ENCODE peak calls at places on chromosomes 2 and 18, in nine cellular contexts. T is IMR-90, X is A549, Z is body of pancreas, G is adrenal gland, J is prostate gland, P is tibial nerve, E is esophagus squamous epithelium, A is vagina. Q is an unnamed sample.

GRCh38 chr2:85537600-85538506 is 1.1 kb upstream of the MAT2A start:
- DNase-seq in T (no peak), X (peak; percentile 37), Z (peak; percentile 62), G (peak; percentile 70), J (peak; percentile 75), P (peak; percentile 47), E (no peak), A (no peak), Q (peak; percentile 65)

GRCh38 chr2:229660951-229661350 is 53.4 kb downstream of the DNER start:
- DNase-seq in T (no peak), X (no peak), Z (no peak), G (no peak), J (no peak), P (no peak), E (no peak), A (no peak), Q (no peak)

GRCh38 chr18:65751145-65752085 is 603 bp downstream of the CDH7 start:
- DNase-seq in T (no peak), X (no peak), Z (no peak), G (no peak), J (peak; percentile 15), P (no peak), E (no peak), A (no peak), Q (no peak)

GRCh38 chr18:74906189-74906588 is 302.8 kb downstream of the PTGR3 start:
- DNase-seq in T (peak; percentile 96), X (no peak), Z (no peak), G (no peak), J (no peak), P (no peak), E (no peak), A (no peak), Q (no peak)

GRCh38 chr18:75482880-75483279 is 55.4 kb upstream of the SMIM21 start:
- DNase-seq in T (peak; percentile 81), X (no peak), Z (no peak), G (no peak), J (no peak), P (no peak), E (no peak), A (no peak), Q (no peak)

GRCh38 chr2:175275499-175275898 is 94.0 kb upstream of the ATP5MC3 start:
- DNase-seq in T (no peak), X (no peak), Z (no peak), G (no peak), J (no peak), P (no peak), E (no peak), A (no peak), Q (no peak)

GRCh38 chr2:25473758-25474335 is 132.1 kb upstream of the DNMT3A start:
- DNase-seq in T (no peak), X (no peak), Z (peak; percentile 40), G (peak; percentile 29), J (no peak), P (no peak), E (no peak), A (no peak), Q (no peak)

GRCh38 chr18:30903566-30903965 is 139.0 kb downstream of the DSC3 start:
- DNase-seq in T (no peak), X (no peak), Z (no peak), G (no peak), J (no peak), P (no peak), E (no peak), A (no peak), Q (no peak)

GRCh38 chr2:65802298-65802942 is 370.0 kb upstream of the SPRED2 start:
- DNase-seq in T (no peak), X (no peak), Z (no peak), G (no peak), J (no peak), P (no peak), E (no peak), A (no peak), Q (no peak)

DNA sequence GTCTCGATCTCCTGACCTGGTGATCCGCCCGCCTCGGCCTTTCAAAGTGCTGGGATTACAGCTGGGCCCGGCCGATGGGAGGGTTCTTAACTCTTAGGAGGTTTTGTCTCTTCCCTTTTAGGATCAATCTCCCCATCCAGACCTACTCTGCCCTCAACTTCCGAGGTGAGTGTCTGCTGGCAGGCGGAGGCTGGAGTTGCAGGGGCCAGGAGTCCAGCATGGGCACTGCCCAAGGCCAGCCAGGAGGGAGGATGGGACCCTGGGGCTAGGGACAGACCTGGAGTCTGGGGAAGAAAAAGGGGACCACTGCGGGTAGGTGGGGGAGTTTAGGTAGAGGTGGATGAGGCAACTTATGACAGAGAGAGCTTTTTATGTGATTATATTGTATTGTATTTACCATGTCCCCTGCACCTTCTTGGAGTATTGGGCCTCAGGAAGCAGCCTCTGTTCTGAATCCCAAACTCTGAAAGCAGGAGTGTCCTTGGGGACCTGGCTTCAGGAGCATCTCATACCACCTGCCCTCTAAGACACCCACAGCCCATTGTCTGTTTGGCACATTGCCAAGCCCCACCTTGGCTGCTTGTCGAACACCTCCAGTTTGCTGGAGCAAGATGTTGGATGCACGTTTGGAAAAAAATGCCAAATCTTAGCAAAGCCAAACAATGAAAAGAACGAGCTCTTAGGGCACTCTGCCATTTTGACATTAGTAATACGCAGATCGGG is 5.6 kb downstream of the DES start:
- DNase-seq in T (no peak), X (no peak), Z (no peak), G (no peak), J (no peak), P (no peak), E (no peak), A (no peak), Q (peak; percentile 48)
- H3K4me3 ChIP-seq in T (no peak overlapping the region), X (no peak overlapping the region), Z (no peak overlapping the region), G (no peak overlapping the region), J (peak overlapping the region; percentile 3), P (no peak overlapping the region), E (peak overlapping the region; percentile 47), A (peak overlapping the region; percentile 12), Q (peak overlapping the region; percentile 4)

GRCh38 chr2:216352653-216353270 is 19.5 kb downstream of the MARCHF4 start:
- DNase-seq in T (no peak), X (no peak), Z (no peak), G (no peak), J (no peak), P (no peak), E (no peak), A (peak; percentile 22), Q (no peak)
- H3K4me1 ChIP-seq in T (peaks cover 27% of the 10 kb centered on the region), X (peaks cover 32% of the 10 kb centered on the region), Z (no peaks in the 10 kb centered on the region), G (no peaks in the 10 kb centered on the region), J (no peaks in the 10 kb centered on the region), P (no peaks in the 10 kb centered on the region), E (no peaks in the 10 kb centered on the region), A (no peaks in the 10 kb centered on the region), Q (no peaks in the 10 kb centered on the region)

DNA sequence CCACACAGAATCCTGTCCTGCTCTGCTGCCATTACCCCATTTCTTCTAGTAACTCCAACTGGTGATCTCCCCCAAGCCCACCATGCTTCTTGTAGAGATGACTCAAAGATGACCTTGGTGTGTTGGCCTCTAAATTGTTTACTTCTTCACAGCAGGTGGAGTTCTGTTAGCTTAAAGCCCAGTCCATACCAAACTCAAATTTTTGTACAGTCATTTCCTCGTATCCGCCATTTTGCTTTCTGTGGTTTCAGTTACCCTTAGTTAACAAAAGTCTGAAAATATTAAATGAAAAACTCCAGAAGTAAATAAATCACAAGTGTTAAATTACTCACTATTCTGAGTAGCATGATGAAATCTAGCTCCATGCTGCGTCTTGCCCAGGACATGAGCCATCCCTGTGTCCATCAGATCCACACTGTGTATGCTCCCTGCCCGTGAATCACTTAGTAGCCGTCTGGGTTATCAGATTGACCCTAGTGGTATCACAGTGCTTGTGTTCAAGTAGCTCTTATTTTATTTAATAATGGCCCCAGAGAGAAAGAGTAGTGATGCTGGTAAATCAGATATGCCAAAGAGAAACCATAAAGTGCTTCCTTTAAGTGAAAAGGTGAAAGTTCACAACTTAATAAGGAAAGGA is 133.3 kb upstream of the NOL4 start:
- DNase-seq in T (no peak), X (no peak), Z (no peak), G (no peak), J (no peak), P (no peak), E (no peak), A (no peak), Q (no peak)
- TF ChIP-seq POLR2A in T (no peak), X (no peak), Z (no peak), G (no peak), J (no peak), P (no peak), E (no peak), A (no peak), Q (no peak)

GRCh38 chr2:102310964-102311640 is at the start of gene IL1RL1:
- DNase-seq in T (no peak), X (no peak), Z (no peak), G (no peak), J (no peak), P (no peak), E (no peak), A (no peak), Q (no peak)
- H3K4me3 ChIP-seq in T (no peak within 1 kb of the TSS), X (no peak within 1 kb of the TSS), Z (no peak within 1 kb of the TSS), G (no peak within 1 kb of the TSS), J (no peak within 1 kb of the TSS), P (no peak within 1 kb of the TSS), E (no peak within 1 kb of the TSS), A (no peak within 1 kb of the TSS), Q (no peak within 1 kb of the TSS)

DNA sequence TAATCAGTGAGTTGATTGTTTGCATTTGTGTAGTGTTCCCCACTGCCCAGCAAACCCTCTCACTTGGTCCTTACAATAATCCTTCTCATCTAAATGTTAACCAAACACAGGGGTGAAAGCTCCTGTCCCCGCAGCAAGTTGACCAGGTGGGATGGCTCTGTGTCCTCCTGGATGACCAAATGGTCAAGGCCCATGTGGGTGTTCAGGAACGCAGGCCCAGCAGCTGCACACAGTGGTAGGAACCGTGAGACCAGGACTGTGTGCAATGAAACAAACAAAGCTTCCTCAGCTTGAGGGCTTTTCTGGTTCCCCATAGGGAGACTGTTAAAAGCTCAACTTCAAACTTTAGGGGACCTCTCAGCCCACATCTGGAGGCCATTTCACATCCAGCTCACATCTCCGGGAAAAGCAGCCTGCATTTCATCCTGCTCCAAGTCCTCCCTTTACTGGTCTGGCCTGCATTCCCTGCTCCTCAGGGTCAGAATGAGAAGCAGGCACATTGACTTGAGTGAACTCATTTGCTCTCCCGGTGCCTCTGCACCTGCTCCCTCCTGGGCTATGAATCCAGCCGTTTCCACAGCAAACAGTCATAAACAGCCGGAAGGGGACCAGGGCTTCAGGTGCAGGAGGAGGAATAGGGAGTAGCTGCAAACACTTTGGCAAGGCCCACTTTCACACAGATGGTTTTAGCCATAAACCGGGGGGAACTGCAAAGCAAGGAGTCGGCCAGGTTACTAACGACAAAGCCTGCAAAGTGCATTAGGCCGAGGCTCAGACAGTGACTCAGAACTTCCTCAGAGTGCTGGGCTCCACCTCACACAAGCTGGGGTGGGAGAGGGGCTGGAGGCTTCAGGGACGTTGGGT is 144.7 kb downstream of the CAPN13 start:
- DNase-seq in T (peak; percentile 63), X (no peak), Z (no peak), G (no peak), J (no peak), P (no peak), E (no peak), A (no peak), Q (no peak)
- H3K4me1 ChIP-seq in T (peaks cover 26% of the 10 kb centered on the region), X (peaks cover 43% of the 10 kb centered on the region), Z (no peaks in the 10 kb centered on the region), G (no peaks in the 10 kb centered on the region), J (no peaks in the 10 kb centered on the region), P (no peaks in the 10 kb centered on the region), E (peaks cover 2% of the 10 kb centered on the region), A (peaks cover 29% of the 10 kb centered on the region), Q (no peaks in the 10 kb centered on the region)

Q was measured in uterus.